ENCODE peak calls at places on chromosomes 5 and 9, in eight cellular contexts. F, W, L, B, U, D, H and I are unnamed samples.

GRCh38 chr5:146027746-146028145 is 77.6 kb downstream of the PLAC8L1 start:
- DNase-seq in L (no peak), D (no peak), F (no peak), B (no peak), W (no peak), U (no peak), H (peak), I (no peak)

GRCh38 chr9:21684831-21685362 is 117.5 kb upstream of the MTAP start:
- DNase-seq in U (peak), L (no peak), W (no peak), F (peak), B (no peak), H (peak), D (no peak), I (peak)

GRCh38 chr9:92138157-92138959 is 23.1 kb upstream of the SPTLC1 start:
- DNase-seq in W (peak), L (peak), U (peak), F (peak), H (peak), B (peak), D (peak), I (peak)

GRCh38 chr9:4382722-4383317 is 83.0 kb upstream of the GLIS3 start:
- DNase-seq in B (no peak), H (no peak), F (peak), W (no peak), D (no peak), L (no peak), U (no peak), I (peak)

GRCh38 chr9:133148351-133149129 is 15.2 kb downstream of the GBGT1 start:
- DNase-seq in H (peak), F (peak), L (peak), D (peak), W (peak), U (no peak), B (peak), I (peak)

GRCh38 chr5:123868267-123868666 is 356.3 kb downstream of the CSNK1G3 start:
- DNase-seq in U (no peak), D (no peak), W (no peak), F (no peak), H (no peak), B (no peak), L (no peak), I (no peak)

GRCh38 chr9:87250205-87250604 is 247.5 kb upstream of the DAPK1 start:
- DNase-seq in W (no peak), H (no peak), L (no peak), D (no peak), F (no peak), U (no peak), B (no peak), I (no peak)

GRCh38 chr5:138241688-138242547 is 28.8 kb upstream of the CDC23 start:
- DNase-seq in U (no peak), W (peak), F (peak), B (peak), L (no peak), D (peak), H (peak), I (peak)

GRCh38 chr5:69414885-69415583 is at the start of gene MARVELD2:
- DNase-seq in B (peak), D (peak), H (peak), F (no peak), L (no peak), U (peak), W (peak), I (peak)

GRCh38 chr5:73673161-73673591 is 47.2 kb downstream of the ARHGEF28 start:
- DNase-seq in L (no peak), H (no peak), U (no peak), D (no peak), B (no peak), W (no peak), F (peak), I (peak)

GRCh38 chr5:105639511-105639910 is 2031.2 kb downstream of the EFNA5 start:
- DNase-seq in U (no peak), W (no peak), B (no peak), H (no peak), D (no peak), F (no peak), L (no peak), I (no peak)

GRCh38 chr5:9947231-9947693 is 302.4 kb downstream of the ATPSCKMT start:
- DNase-seq in U (no peak), W (no peak), H (no peak), L (no peak), D (no peak), F (peak), B (no peak), I (no peak)

GRCh38 chr5:962386-962785 is 46.2 kb upstream of the NKD2 start:
- DNase-seq in L (no peak), B (no peak), W (no peak), H (no peak), F (no peak), U (no peak), D (no peak), I (no peak)

GRCh38 chr5:170389250-170389902 is at the start of gene KCNMB1:
- DNase-seq in U (no peak), H (no peak), F (no peak), L (no peak), D (peak), W (no peak), B (no peak), I (no peak)

GRCh38 chr5:173639-174600 is 17.4 kb upstream of the LRRC14B start:
- DNase-seq in D (no peak), H (no peak), W (peak), U (no peak), F (no peak), L (no peak), B (peak), I (no peak)

GRCh38 chr5:155259648-155260047 is 246.1 kb downstream of the KIF4B start:
- DNase-seq in B (no peak), L (no peak), H (no peak), W (no peak), F (no peak), D (no peak), U (no peak), I (no peak)

GRCh38 chr5:155264809-155265208 is 251.3 kb downstream of the KIF4B start:
- DNase-seq in D (no peak), F (no peak), L (no peak), B (no peak), H (no peak), W (no peak), U (no peak), I (no peak)

GRCh38 chr5:155263381-155263780 is 249.8 kb downstream of the KIF4B start:
- DNase-seq in F (no peak), B (no peak), H (no peak), D (no peak), U (no peak), W (no peak), L (no peak), I (peak)

GRCh38 chr5:155258139-155258538 is 244.6 kb downstream of the KIF4B start:
- DNase-seq in F (no peak), H (no peak), U (no peak), L (no peak), B (peak), W (no peak), D (no peak), I (no peak)

GRCh38 chr5:155260798-155261197 is 247.2 kb downstream of the KIF4B start:
- DNase-seq in H (no peak), U (no peak), W (no peak), B (no peak), L (peak), F (no peak), D (no peak), I (no peak)
- TF ChIP-seq CTCF in H (no peak), U (no peak), W (no peak), B (no peak), L (peak), F (no peak), D (no peak), I (no peak)

GRCh38 chr5:119354522-119355243 is 1.1 kb upstream of the TNFAIP8 start:
- DNase-seq in D (no peak), B (no peak), H (no peak), U (no peak), F (no peak), W (no peak), L (peak), I (no peak)
- H3K4me3 ChIP-seq in D (peak), B (no peak), H (peak), U (no peak), F (no peak), W (no peak), L (peak), I (no peak)

GRCh38 chr5:36239370-36240293 is 2.1 kb downstream of the NADK2 start:
- DNase-seq in U (no peak), W (no peak), D (no peak), H (no peak), F (no peak), B (no peak), L (peak), I (no peak)
- TF ChIP-seq CTCF in U (no peak), W (no peak), D (no peak), H (no peak), F (no peak), B (no peak), L (no peak), I (no peak)

GRCh38 chr5:142450419-142450818 is 125.6 kb upstream of the SPRY4 start:
- DNase-seq in W (no peak), D (no peak), L (no peak), U (no peak), B (no peak), H (no peak), F (no peak), I (no peak)

GRCh38 chr5:142445266-142445665 is 120.4 kb upstream of the SPRY4 start:
- DNase-seq in L (no peak), H (no peak), B (no peak), D (no peak), U (no peak), F (peak), W (no peak), I (no peak)

GRCh38 chr5:142446960-142447279 is 122.1 kb upstream of the SPRY4 start:
- DNase-seq in D (no peak), B (no peak), W (no peak), L (no peak), F (no peak), H (no peak), U (no peak), I (no peak)

GRCh38 chr5:142447887-142448286 is 123.1 kb upstream of the SPRY4 start:
- DNase-seq in F (no peak), L (no peak), D (no peak), U (no peak), B (no peak), H (no peak), W (no peak), I (no peak)

GRCh38 chr5:142446131-142446959 is 121.5 kb upstream of the SPRY4 start:
- DNase-seq in D (no peak), B (no peak), U (no peak), W (no peak), L (no peak), F (peak), H (no peak), I (peak)
- H3K4me3 ChIP-seq in D (no peak), B (no peak), U (no peak), W (no peak), L (no peak), F (no peak), H (no peak), I (no peak)

GRCh38 chr5:110045153-110045552 is 355.4 kb downstream of the MAN2A1 start:
- DNase-seq in F (peak), L (peak), D (no peak), W (no peak), H (no peak), B (no peak), U (no peak), I (peak)
- TF ChIP-seq CTCF in F (no peak), L (peak), D (no peak), W (no peak), H (no peak), B (no peak), U (no peak), I (peak)

DNA sequence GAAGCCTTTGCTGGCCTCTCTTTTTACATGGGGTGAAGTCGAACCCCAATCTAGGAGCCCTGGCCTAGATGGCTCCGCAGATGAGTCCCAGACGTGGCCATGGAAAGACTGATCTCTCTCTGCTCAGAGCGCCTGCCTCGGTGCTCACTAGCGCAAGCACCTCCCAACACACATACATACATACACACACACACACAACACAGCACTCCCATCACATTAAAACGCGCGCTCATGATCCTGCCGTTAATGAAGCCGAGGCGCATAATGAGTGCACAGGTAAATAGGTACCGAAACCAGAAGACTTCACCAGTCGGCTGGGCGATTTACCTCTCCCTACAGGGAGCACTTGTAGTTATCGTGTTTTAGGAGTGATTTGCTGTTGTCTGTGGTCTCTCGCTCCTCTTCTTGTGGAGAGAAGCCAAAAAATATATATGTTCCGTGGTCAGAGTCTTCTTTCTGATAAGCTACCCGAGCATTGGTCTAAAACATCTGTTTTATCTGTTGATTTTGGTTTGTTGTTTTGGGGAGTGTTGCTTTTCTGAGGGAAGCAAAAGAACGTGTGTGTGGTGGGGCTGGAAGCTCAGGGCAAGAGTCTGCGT is 207.7 kb downstream of the MEF2C start:
- DNase-seq in U (no peak), D (no peak), H (no peak), L (peak), W (no peak), B (no peak), F (no peak), I (no peak)
- H3K4me3 ChIP-seq in U (no peak), D (peak), H (peak), L (peak), W (peak), B (peak), F (no peak), I (no peak)

DNA sequence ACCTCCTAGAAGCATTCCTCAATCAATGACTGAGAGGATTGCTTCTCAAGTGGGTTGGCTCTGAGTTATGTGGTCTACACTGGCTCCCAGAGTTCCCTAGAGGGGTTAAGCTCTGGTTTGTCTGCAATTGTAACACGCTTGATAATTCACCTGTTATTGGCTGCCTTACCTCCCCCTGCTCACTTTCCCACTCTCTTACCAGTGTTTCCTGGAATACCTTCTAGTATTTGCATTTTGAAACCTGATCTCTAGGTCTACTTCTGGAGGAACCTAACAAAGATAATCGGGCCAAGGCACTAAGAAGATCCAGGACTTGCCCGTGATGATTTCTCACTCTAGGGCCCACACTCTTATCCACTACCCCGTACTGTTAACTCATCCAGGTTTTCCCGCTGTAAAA is 110.1 kb upstream of the MAP3K1 start:
- DNase-seq in B (no peak), F (no peak), H (no peak), U (no peak), L (no peak), D (no peak), W (no peak), I (no peak)
- TF ChIP-seq CTCF in B (no peak), F (no peak), H (no peak), U (no peak), L (no peak), D (no peak), W (no peak), I (no peak)

DNA sequence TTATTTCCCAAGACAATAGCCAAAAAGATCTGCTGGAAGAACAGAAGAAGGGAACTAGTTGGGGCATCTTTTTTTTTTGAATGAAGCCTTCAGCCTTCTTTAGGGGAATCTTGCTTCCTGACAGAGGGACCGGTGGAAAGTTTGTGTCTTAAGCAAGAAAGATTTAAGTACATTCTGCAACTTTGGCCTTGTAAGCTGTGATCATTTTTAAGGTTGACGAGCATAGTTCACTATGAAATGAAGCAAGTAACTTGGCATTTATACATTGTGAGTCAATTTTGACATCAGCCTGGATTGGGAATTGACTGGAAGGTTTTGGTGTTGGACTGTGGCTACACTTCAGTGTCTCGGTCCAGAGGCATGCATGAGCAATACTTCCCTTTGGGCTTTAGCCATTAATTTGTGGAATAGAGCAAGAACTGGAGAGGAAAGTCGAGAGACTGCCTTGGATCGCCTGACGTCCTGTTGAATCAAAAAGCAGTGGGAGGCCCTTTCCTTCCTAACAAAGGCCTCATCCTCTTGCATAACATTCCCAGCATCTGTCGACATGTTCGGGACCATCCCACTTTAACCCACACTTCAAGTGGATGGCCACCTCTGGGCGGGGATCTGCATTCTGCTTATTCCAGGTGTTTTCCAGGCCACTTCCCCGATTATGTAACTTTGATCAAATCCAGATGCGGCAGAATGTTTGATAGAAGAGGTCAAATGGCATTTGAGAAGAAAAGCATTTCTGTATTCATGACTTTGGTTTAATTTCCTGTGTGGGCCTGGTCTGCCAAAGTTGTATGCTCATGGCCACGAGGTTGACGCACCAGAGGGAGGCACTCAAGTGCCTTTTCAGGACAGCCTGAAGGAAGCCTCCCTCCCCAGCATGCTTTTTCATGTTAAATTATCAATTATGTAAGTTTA is 12.5 kb downstream of the ABL1 start:
- DNase-seq in D (peak), W (peak), F (peak), L (no peak), H (peak), U (peak), B (peak), I (peak)
- H3K4me3 ChIP-seq in D (peak), W (peak), F (no peak), L (no peak), H (no peak), U (no peak), B (no peak), I (no peak)

DNA sequence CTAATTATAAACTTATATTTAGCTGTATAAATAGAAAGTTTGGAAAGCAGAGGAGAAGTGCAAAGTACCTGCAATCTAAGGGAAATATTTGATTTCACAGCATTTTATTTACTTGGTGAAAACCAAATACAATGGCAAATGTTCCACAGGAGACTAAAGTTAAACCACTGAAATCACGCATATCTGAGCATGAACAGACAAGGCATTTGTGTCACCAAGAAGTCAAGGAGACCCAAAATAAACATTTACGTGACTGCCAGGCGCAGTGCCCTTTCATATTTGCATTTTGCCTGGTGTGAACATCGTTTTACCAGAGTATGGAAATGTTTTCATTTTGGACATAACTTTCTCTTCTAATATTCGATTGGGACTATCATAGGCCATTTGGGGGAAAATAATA is 20.6 kb downstream of the UGCG start:
- DNase-seq in D (no peak), W (no peak), F (no peak), H (peak), U (no peak), B (no peak), L (no peak), I (no peak)
- TF ChIP-seq CTCF in D (no peak), W (no peak), F (no peak), H (no peak), U (no peak), B (no peak), L (no peak), I (no peak)